ENCODE peak calls at places on chromosomes 3 and 15, in seven cellular contexts. Q is GM12892, Z is GM12878, A is HepG2, I is K562, U is H1, D is SK-N-SH. F is an unnamed sample.

GRCh38 chr15:25742008-25742407 is 121.1 kb downstream of the ATP10A start:
- DNase-seq in Q (no peak), Z (no peak), A (no peak), I (no peak), U (no peak), D (no peak), F (no peak)

GRCh38 chr3:172690936-172691335 is 19.9 kb downstream of the NCEH1 start:
- DNase-seq in Q (no peak), Z (no peak), A (no peak), I (no peak), U (no peak), D (no peak), F (no peak)

GRCh38 chr3:67489816-67490215 is 164.6 kb downstream of the SUCLG2 start:
- DNase-seq in Q (no peak), Z (no peak), A (no peak), I (no peak), U (no peak), D (no peak), F (no peak)

GRCh38 chr15:57037548-57037947 is 119.1 kb downstream of the TCF12 start:
- DNase-seq in Q (no peak), Z (no peak), A (no peak), I (no peak), U (no peak), D (no peak), F (no peak)

GRCh38 chr15:56956538-56956937 is 38.1 kb downstream of the TCF12 start:
- DNase-seq in Q (no peak), Z (no peak), A (no peak), I (no peak), U (no peak), D (no peak), F (no peak)

GRCh38 chr15:96350321-96350720 is 19.8 kb downstream of the NR2F2 start:
- DNase-seq in Q (no peak), Z (no peak), A (no peak), I (no peak), U (no peak), D (no peak), F (no peak)

GRCh38 chr3:67737911-67738865 is 83.8 kb upstream of the SUCLG2 start:
- DNase-seq in Q (no peak), Z (no peak), A (no peak), I (no peak), U (no peak), D (no peak), F (no peak)

GRCh38 chr3:12981631-12982265 is 91.5 kb downstream of the IQSEC1 start:
- DNase-seq in Q (no peak), Z (no peak), A (no peak), I (no peak), U (no peak), D (no peak), F (no peak)

GRCh38 chr15:46956456-46956855 is 760.8 kb upstream of the SEMA6D start:
- DNase-seq in Q (no peak), Z (no peak), A (no peak), I (no peak), U (no peak), D (no peak), F (no peak)

GRCh38 chr3:72055436-72055835 is 270.5 kb upstream of the PROK2 start:
- DNase-seq in Q (no peak), Z (no peak), A (no peak), I (no peak), U (no peak), D (no peak), F (no peak)

GRCh38 chr3:122941233-122942206 is 86.0 kb downstream of the SEMA5B start:
- DNase-seq in Q (no peak), Z (no peak), A (no peak), I (no peak), U (no peak), D (no peak), F (no peak)

GRCh38 chr15:63942486-63943365 is 103.6 kb downstream of the DAPK2 start:
- DNase-seq in Q (no peak), Z (peak; percentile 16), A (no peak), I (peak; percentile 29), U (no peak), D (no peak), F (no peak)

GRCh38 chr15:60407406-60407805 is 9.6 kb upstream of the ANXA2 start:
- DNase-seq in Q (no peak), Z (no peak), A (no peak), I (no peak), U (no peak), D (no peak), F (no peak)

GRCh38 chr3:195238626-195239118 is 32.3 kb downstream of the XXYLT1 start:
- DNase-seq in Q (no peak), Z (no peak), A (no peak), I (no peak), U (no peak), D (no peak), F (no peak)

GRCh38 chr3:15064299-15064834 is 748 bp downstream of the MRPS25 start:
- DNase-seq in Q (peak; percentile 41), Z (no peak), A (no peak), I (peak; percentile 39), U (no peak), D (peak; percentile 66), F (no peak)

GRCh38 chr15:52806284-52806655 is 16.1 kb upstream of the ONECUT1 start:
- DNase-seq in Q (no peak), Z (no peak), A (no peak), I (no peak), U (no peak), D (no peak), F (no peak)

GRCh38 chr3:98778852-98779379 is 15.8 kb downstream of the ST3GAL6 start:
- DNase-seq in Q (no peak), Z (no peak), A (peak; percentile 97), I (no peak), U (no peak), D (no peak), F (no peak)

GRCh38 chr3:25428003-25428861 is at the start of gene RARB:
- DNase-seq in Q (no peak), Z (no peak), A (peak; percentile 66), I (peak; percentile 65), U (peak; percentile 39), D (peak; percentile 83), F (no peak)

GRCh38 chr15:63514533-63514943 is 10.1 kb downstream of the USP3 start:
- DNase-seq in Q (no peak), Z (no peak), A (peak; percentile 76), I (no peak), U (no peak), D (no peak), F (no peak)

GRCh38 chr3:46082849-46083248 is 55.6 kb upstream of the XCR1 start:
- DNase-seq in Q (no peak), Z (no peak), A (no peak), I (no peak), U (no peak), D (no peak), F (no peak)

GRCh38 chr15:72231847-72232461 is 964 bp upstream of the PKM start:
- DNase-seq in Q (no peak), Z (no peak), A (peak; percentile 63), I (peak; percentile 88), U (no peak), D (peak; percentile 44), F (no peak)

GRCh38 chr15:51191766-51192165 is 97.1 kb upstream of the TNFAIP8L3 start:
- DNase-seq in Q (no peak), Z (no peak), A (no peak), I (no peak), U (no peak), D (no peak), F (no peak)

GRCh38 chr3:47568901-47569300 is 9.8 kb downstream of the CSPG5 start:
- DNase-seq in Q (no peak), Z (no peak), A (no peak), I (peak; percentile 73), U (no peak), D (no peak), F (no peak)

GRCh38 chr3:119558528-119559339 is 680 bp downstream of the CD80 start:
- DNase-seq in Q (no peak), Z (no peak), A (no peak), I (peak; percentile 10), U (no peak), D (no peak), F (no peak)

GRCh38 chr15:32867313-32867626 is 149.5 kb downstream of the GREM1 start:
- DNase-seq in Q (no peak), Z (no peak), A (no peak), I (peak; percentile 49), U (no peak), D (no peak), F (no peak)

GRCh38 chr3:36992806-36993325 is at the start of gene EPM2AIP1:
- DNase-seq in Q (peak; percentile 78), Z (no peak), A (no peak), I (no peak), U (peak; percentile 100), D (peak; percentile 95), F (peak; percentile 77)

GRCh38 chr3:155321418-155321817 is 27.9 kb upstream of the STRIT1 start:
- DNase-seq in Q (no peak), Z (no peak), A (no peak), I (no peak), U (no peak), D (no peak), F (no peak)

GRCh38 chr3:41682996-41683395 is 278.9 kb downstream of the ULK4 start:
- DNase-seq in Q (no peak), Z (no peak), A (no peak), I (no peak), U (no peak), D (no peak), F (no peak)
- TF ChIP-seq TAF1 in Q (no peak), Z (no peak), A (no peak), I (no peak), U (no peak), D (no peak), F (no peak)

GRCh38 chr3:141302364-141303141 is 65.8 kb upstream of the ZBTB38 start:
- DNase-seq in Q (no peak), Z (no peak), A (no peak), I (no peak), U (no peak), D (no peak), F (no peak)
- TF ChIP-seq TAF1 in Q (no peak), Z (no peak), A (no peak), I (no peak), U (no peak), D (no peak), F (no peak)

GRCh38 chr3:163218336-163218735 is 1721.7 kb downstream of the OTOL1 start:
- DNase-seq in Q (no peak), Z (no peak), A (no peak), I (no peak), U (no peak), D (no peak), F (no peak)
- TF ChIP-seq TAF1 in Q (no peak), Z (no peak), A (no peak), I (no peak), U (no peak), D (no peak), F (no peak)

DNA sequence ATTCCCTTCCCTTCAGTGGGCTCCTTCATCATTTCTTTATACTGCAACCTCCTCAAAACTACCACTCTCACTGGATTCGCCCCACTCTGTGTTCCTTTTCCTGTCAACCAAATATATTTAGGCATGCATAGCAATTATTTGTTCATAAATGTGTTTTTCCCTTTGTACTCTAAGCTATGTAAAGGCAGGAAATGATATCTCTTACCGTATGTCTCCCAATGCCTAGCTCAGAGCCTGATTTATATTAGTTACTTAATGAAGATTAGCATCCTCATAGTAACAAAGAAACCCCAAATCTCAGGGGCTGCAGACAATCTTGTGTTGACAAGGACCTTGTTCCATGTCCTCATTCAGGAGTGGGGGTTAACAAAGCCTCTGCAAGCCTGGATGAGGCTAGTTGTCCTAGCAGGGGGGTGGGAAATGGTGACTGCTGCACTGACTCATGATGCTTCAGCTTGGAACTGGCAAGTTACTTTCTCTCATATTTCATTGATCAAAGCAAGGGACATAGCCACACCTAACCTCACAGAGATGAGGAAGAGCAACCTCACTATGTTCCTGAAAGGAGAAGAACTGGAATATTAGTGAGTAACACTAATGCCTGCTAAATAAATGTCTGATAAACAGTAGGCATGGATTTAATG is 15.2 kb downstream of the PHLDB2 start:
- DNase-seq in Q (no peak), Z (no peak), A (peak; percentile 27), I (no peak), U (no peak), D (no peak), F (no peak)
- TF ChIP-seq TAF1 in Q (no peak), Z (no peak), A (no peak), I (no peak), U (no peak), D (no peak), F (no peak)

F was measured in GM12891.